ENCODE peak calls at places on chromosomes 5 and 9, in five cellular contexts. L is HFFc6; N is RCC 7860; Q is effector memory CD8-positive, alpha-beta T cell; M is NCI-H460. H is an unnamed sample.

GRCh38 chr5:107523019-107523680 is 147.6 kb downstream of the EFNA5 start:
- DNase-seq in L (no peak), N (no peak), Q (no peak), M (no peak), H (no peak)

GRCh38 chr5:160463775-160464465 is 42.3 kb downstream of the PTTG1 start:
- DNase-seq in L (peak), N (peak), Q (no peak), M (peak), H (no peak)

GRCh38 chr5:14775857-14776256 is 95.7 kb downstream of the ANKH start:
- DNase-seq in L (no peak), N (peak), Q (no peak), M (peak), H (no peak)

GRCh38 chr9:16202913-16203734 is 650.3 kb downstream of the CCDC171 start:
- DNase-seq in L (peak), N (peak), Q (no peak), M (no peak), H (no peak)

GRCh38 chr5:38347040-38347763 is 88.8 kb downstream of the EGFLAM start:
- DNase-seq in L (no peak), N (peak), Q (no peak), M (no peak), H (no peak)

GRCh38 chr5:126488362-126489065 is 65.3 kb downstream of the GRAMD2B start:
- DNase-seq in L (no peak), N (no peak), Q (no peak), M (no peak), H (no peak)

GRCh38 chr5:77851229-77852067 is 75.3 kb upstream of the TBCA start:
- DNase-seq in L (no peak), N (no peak), Q (no peak), M (no peak), H (no peak)

GRCh38 chr9:96033896-96034295 is 158.4 kb downstream of the ERCC6L2 start:
- DNase-seq in L (no peak), N (no peak), Q (no peak), M (no peak), H (no peak)

GRCh38 chr5:82753374-82753773 is 323.8 kb downstream of the TMEM167A start:
- DNase-seq in L (no peak), N (no peak), Q (no peak), M (no peak), H (no peak)

GRCh38 chr5:142529626-142530278 is 156.1 kb downstream of the FGF1 start:
- DNase-seq in L (peak), N (peak), Q (no peak), M (no peak), H (no peak)

H was measured in central memory CD4-positive, alpha-beta T cell.